ENCODE peak calls at places on chromosomes 3 and 15, in ten cellular contexts. W is A549; Y is H9; S is astrocyte of the spinal cord; R is NCI-H1436; I is kidney glomerular epithelial cell; Q is activated CD8-positive, alpha-beta memory T cell treated with anti-CD3 and anti-CD28 coated beads for 24 hours; J is NCI-H2227 treated with DMSO at 0.1 percent for 48 hours; U is GM10248; D is CD8-positive, alpha-beta T cell. P is an unnamed sample.

GRCh38 chr3:56295161-56295560 is 173.1 kb downstream of the ERC2 start:
- DNase-seq in W (no peak), Y (no peak), S (no peak), R (no peak), I (no peak), Q (no peak), J (peak; percentile 12), U (no peak), D (no peak), P (no peak)

GRCh38 chr3:149296972-149297371 is 36.5 kb downstream of the TM4SF18 start:
- DNase-seq in W (no peak), Y (no peak), S (no peak), R (no peak), I (no peak), Q (no peak), J (no peak), U (no peak), D (no peak), P (no peak)

GRCh38 chr3:161263057-161263456 is 41.9 kb downstream of the NMD3 start:
- DNase-seq in W (no peak), Y (no peak), S (peak; percentile 32), R (no peak), I (no peak), Q (no peak), J (no peak), U (no peak), D (no peak), P (no peak)

GRCh38 chr3:15460891-15461524 is 33.6 kb downstream of the EAF1 start:
- DNase-seq in W (no peak), Y (no peak), S (no peak), R (no peak), I (no peak), Q (peak; percentile 51), J (no peak), U (no peak), D (no peak), P (no peak)

GRCh38 chr3:26522919-26523318 is 99.7 kb upstream of the LRRC3B start:
- DNase-seq in W (no peak), Y (no peak), S (no peak), R (no peak), I (no peak), Q (no peak), J (no peak), U (no peak), D (no peak), P (no peak)

GRCh38 chr15:50259276-50259675 is 6.2 kb downstream of the HDC start:
- DNase-seq in W (no peak), Y (no peak), S (no peak), R (no peak), I (no peak), Q (no peak), J (no peak), U (no peak), D (no peak), P (peak; percentile 10)

GRCh38 chr3:193960485-193961172 is 175.3 kb upstream of the HES1 start:
- DNase-seq in W (no peak), Y (no peak), S (peak; percentile 73), R (no peak), I (peak; percentile 1), Q (no peak), J (no peak), U (no peak), D (no peak), P (no peak)

GRCh38 chr15:68985361-68985891 is 29.1 kb upstream of the NOX5 start:
- DNase-seq in W (no peak), Y (no peak), S (no peak), R (no peak), I (no peak), Q (no peak), J (no peak), U (no peak), D (no peak), P (no peak)